ENCODE peak calls at places on chromosome 1, in four cellular contexts. D is activated naive CD8-positive, alpha-beta T cell treated with anti-CD3 and anti-CD28 coated beads, Interleukin-2, amount 50 U/mL, for 16 hours; K is CD4-positive, alpha-beta T cell; J is GM19239. H is an unnamed sample.

GRCh38 chr1:163670980-163671757 is 349.4 kb downstream of the NUF2 start:
- DNase-seq in D (no peak), K (no peak), J (no peak), H (no peak)

GRCh38 chr1:116763116-116763786 is 9.0 kb downstream of the CD2 start:
- DNase-seq in J (no peak), K (peak; percentile 34), D (no peak), H (no peak)

GRCh38 chr1:3022511-3022973 is 1.3 kb downstream of the ACTRT2 start:
- DNase-seq in K (no peak), D (no peak), J (no peak), H (no peak)

GRCh38 chr1:67555487-67556296 is 125.5 kb upstream of the SERBP1 start:
- DNase-seq in J (no peak), K (no peak), D (no peak), H (no peak)

GRCh38 chr1:11501906-11502485 is 23.0 kb downstream of the DISP3 start:
- DNase-seq in D (no peak), J (no peak), K (no peak), H (no peak)

GRCh38 chr1:25544819-25545218 is 1.4 kb downstream of the LDLRAP1 start:
- DNase-seq in D (no peak), J (no peak), K (no peak), H (no peak)

GRCh38 chr1:114331936-114332335 is 178.3 kb upstream of the SYT6 start:
- DNase-seq in D (no peak), J (no peak), K (no peak), H (no peak)

GRCh38 chr1:6447818-6448748 is 17.9 kb downstream of the TNFRSF25 start:
- DNase-seq in K (peak; percentile 51), J (no peak), D (no peak), H (no peak)

GRCh38 chr1:34500451-34500850 is 254.4 kb upstream of the GJB5 start:
- DNase-seq in K (no peak), J (no peak), D (no peak), H (no peak)